ENCODE peak calls at places on chromosomes 2 and 18, in ten cellular contexts. One of them, this sample, is unnamed.

GRCh38 chr18:69956037-69956436 is 8.4 kb upstream of the CD226 start:
- DNase-seq in NCI-H2029: no peak
- DNase-seq in activated CD4-positive, alpha-beta T cell treated with anti-CD3 and anti-CD28 coated beads for 48 hours: no peak
- DNase-seq in Jurkat, Clone E6-1: no peak
- DNase-seq in epithelial cell of esophagus: no peak
- DNase-seq in C1 segment of cervical spinal cord: no peak
- DNase-seq in fibroblast of mammary gland: no peak
- DNase-seq in GM04504: no peak
- DNase-seq in GF-D8: no peak
- DNase-seq in activated naive CD4-positive, alpha-beta T cell treated with Interleukin-2 at 50 U/mL for 16 hours: peak
- DNase-seq in this sample: no peak

GRCh38 chr2:217732995-217733394 is 269.8 kb downstream of the TNS1 start:
- DNase-seq in NCI-H2029: no peak
- DNase-seq in activated CD4-positive, alpha-beta T cell treated with anti-CD3 and anti-CD28 coated beads for 48 hours: no peak
- DNase-seq in Jurkat, Clone E6-1: no peak
- DNase-seq in epithelial cell of esophagus: no peak
- DNase-seq in C1 segment of cervical spinal cord: no peak
- DNase-seq in fibroblast of mammary gland: peak
- DNase-seq in GM04504: peak
- DNase-seq in GF-D8: no peak
- DNase-seq in activated naive CD4-positive, alpha-beta T cell treated with Interleukin-2 at 50 U/mL for 16 hours: no peak
- DNase-seq in this sample: no peak

GRCh38 chr2:203951366-203951902 is 14.9 kb downstream of the ICOS start:
- DNase-seq in NCI-H2029: no peak
- DNase-seq in activated CD4-positive, alpha-beta T cell treated with anti-CD3 and anti-CD28 coated beads for 48 hours: peak
- DNase-seq in Jurkat, Clone E6-1: peak
- DNase-seq in epithelial cell of esophagus: no peak
- DNase-seq in C1 segment of cervical spinal cord: no peak
- DNase-seq in fibroblast of mammary gland: no peak
- DNase-seq in GM04504: no peak
- DNase-seq in GF-D8: no peak
- DNase-seq in activated naive CD4-positive, alpha-beta T cell treated with Interleukin-2 at 50 U/mL for 16 hours: peak
- DNase-seq in this sample: no peak

GRCh38 chr18:23578891-23579653 is 7.2 kb downstream of the NPC1 start:
- DNase-seq in NCI-H2029: no peak
- DNase-seq in activated CD4-positive, alpha-beta T cell treated with anti-CD3 and anti-CD28 coated beads for 48 hours: no peak
- DNase-seq in Jurkat, Clone E6-1: no peak
- DNase-seq in epithelial cell of esophagus: peak
- DNase-seq in C1 segment of cervical spinal cord: no peak
- DNase-seq in fibroblast of mammary gland: peak
- DNase-seq in GM04504: no peak
- DNase-seq in GF-D8: no peak
- DNase-seq in activated naive CD4-positive, alpha-beta T cell treated with Interleukin-2 at 50 U/mL for 16 hours: no peak
- DNase-seq in this sample: no peak

GRCh38 chr2:38528008-38528442 is 74.7 kb downstream of the HNRNPLL start:
- DNase-seq in NCI-H2029: no peak
- DNase-seq in activated CD4-positive, alpha-beta T cell treated with anti-CD3 and anti-CD28 coated beads for 48 hours: peak
- DNase-seq in Jurkat, Clone E6-1: no peak
- DNase-seq in epithelial cell of esophagus: peak
- DNase-seq in C1 segment of cervical spinal cord: no peak
- DNase-seq in fibroblast of mammary gland: peak
- DNase-seq in GM04504: no peak
- DNase-seq in GF-D8: no peak
- DNase-seq in activated naive CD4-positive, alpha-beta T cell treated with Interleukin-2 at 50 U/mL for 16 hours: peak
- DNase-seq in this sample: no peak

GRCh38 chr2:170196962-170197361 is 19.0 kb downstream of the MYO3B start:
- DNase-seq in NCI-H2029: no peak
- DNase-seq in activated CD4-positive, alpha-beta T cell treated with anti-CD3 and anti-CD28 coated beads for 48 hours: no peak
- DNase-seq in Jurkat, Clone E6-1: no peak
- DNase-seq in epithelial cell of esophagus: no peak
- DNase-seq in C1 segment of cervical spinal cord: no peak
- DNase-seq in fibroblast of mammary gland: no peak
- DNase-seq in GM04504: no peak
- DNase-seq in GF-D8: no peak
- DNase-seq in activated naive CD4-positive, alpha-beta T cell treated with Interleukin-2 at 50 U/mL for 16 hours: no peak
- DNase-seq in this sample: no peak

GRCh38 chr18:36729197-36729596 is 99.6 kb downstream of the TPGS2 start:
- DNase-seq in NCI-H2029: no peak
- DNase-seq in activated CD4-positive, alpha-beta T cell treated with anti-CD3 and anti-CD28 coated beads for 48 hours: no peak
- DNase-seq in Jurkat, Clone E6-1: no peak
- DNase-seq in epithelial cell of esophagus: no peak
- DNase-seq in C1 segment of cervical spinal cord: no peak
- DNase-seq in fibroblast of mammary gland: no peak
- DNase-seq in GM04504: no peak
- DNase-seq in GF-D8: no peak
- DNase-seq in activated naive CD4-positive, alpha-beta T cell treated with Interleukin-2 at 50 U/mL for 16 hours: no peak
- DNase-seq in this sample: no peak

GRCh38 chr2:11697103-11697871 is 27.3 kb upstream of the NTSR2 start:
- DNase-seq in NCI-H2029: peak
- DNase-seq in activated CD4-positive, alpha-beta T cell treated with anti-CD3 and anti-CD28 coated beads for 48 hours: no peak
- DNase-seq in Jurkat, Clone E6-1: no peak
- DNase-seq in epithelial cell of esophagus: peak
- DNase-seq in C1 segment of cervical spinal cord: no peak
- DNase-seq in fibroblast of mammary gland: peak
- DNase-seq in GM04504: peak
- DNase-seq in GF-D8: peak
- DNase-seq in activated naive CD4-positive, alpha-beta T cell treated with Interleukin-2 at 50 U/mL for 16 hours: no peak
- DNase-seq in this sample: no peak

GRCh38 chr18:13003466-13003896 is 12.3 kb downstream of the CEP192 start:
- DNase-seq in NCI-H2029: no peak
- DNase-seq in activated CD4-positive, alpha-beta T cell treated with anti-CD3 and anti-CD28 coated beads for 48 hours: peak
- DNase-seq in Jurkat, Clone E6-1: peak
- DNase-seq in epithelial cell of esophagus: peak
- DNase-seq in C1 segment of cervical spinal cord: no peak
- DNase-seq in fibroblast of mammary gland: peak
- DNase-seq in GM04504: peak
- DNase-seq in GF-D8: no peak
- DNase-seq in activated naive CD4-positive, alpha-beta T cell treated with Interleukin-2 at 50 U/mL for 16 hours: no peak
- DNase-seq in this sample: no peak

This sample was measured in DMS153.